ENCODE peak calls at places on chromosomes 13 and 19, in six cellular contexts. One of them, this sample, is unnamed.

GRCh38 chr13:102962430-102962829 is 103.8 kb downstream of the SLC10A2 start:
- DNase-seq in IMR-90: no peak
- DNase-seq in H9: no peak
- DNase-seq in trophoblast cell: no peak
- DNase-seq in mesenchymal stem cell: no peak
- DNase-seq in neuronal stem cell: no peak
- DNase-seq in this sample: no peak

GRCh38 chr19:39407394-39407643 is 672 bp downstream of the ZFP36 start:
- DNase-seq in mesenchymal stem cell: no peak
- DNase-seq in neuronal stem cell: no peak
- DNase-seq in trophoblast cell: no peak
- DNase-seq in IMR-90: no peak
- DNase-seq in H9: no peak
- DNase-seq in this sample: no peak

GRCh38 chr13:19178901-19179593 is 2.6 kb downstream of the TUBA3C start:
- DNase-seq in H9: no peak
- DNase-seq in neuronal stem cell: no peak
- DNase-seq in IMR-90: no peak
- DNase-seq in mesenchymal stem cell: no peak
- DNase-seq in trophoblast cell: no peak
- DNase-seq in this sample: no peak

GRCh38 chr13:46145950-46146349 is 36.0 kb downstream of the LCP1 start:
- DNase-seq in H9: no peak
- DNase-seq in neuronal stem cell: no peak
- DNase-seq in IMR-90: no peak
- DNase-seq in mesenchymal stem cell: no peak
- DNase-seq in trophoblast cell: no peak
- DNase-seq in this sample: no peak

GRCh38 chr19:39729594-39729993 is 8.2 kb downstream of the CLC start:
- DNase-seq in trophoblast cell: no peak
- DNase-seq in H9: no peak
- DNase-seq in mesenchymal stem cell: no peak
- DNase-seq in neuronal stem cell: no peak
- DNase-seq in IMR-90: no peak
- DNase-seq in this sample: no peak

GRCh38 chr19:50209131-50209530 is 5.7 kb downstream of the MYH14 start:
- DNase-seq in mesenchymal stem cell: no peak
- DNase-seq in IMR-90: no peak
- DNase-seq in trophoblast cell: no peak
- DNase-seq in neuronal stem cell: no peak
- DNase-seq in H9: no peak
- DNase-seq in this sample: no peak

GRCh38 chr19:35753634-35754364 is 3.0 kb downstream of the HSPB6 start:
- DNase-seq in trophoblast cell: no peak
- DNase-seq in H9: no peak
- DNase-seq in neuronal stem cell: no peak
- DNase-seq in mesenchymal stem cell: no peak
- DNase-seq in IMR-90: no peak
- DNase-seq in this sample: no peak

GRCh38 chr19:53868091-53868891 is 608 bp downstream of the MYADM start:
- DNase-seq in trophoblast cell: peak; percentile 58
- DNase-seq in H9: peak; percentile 66
- DNase-seq in mesenchymal stem cell: peak; percentile 76
- DNase-seq in neuronal stem cell: no peak
- DNase-seq in IMR-90: peak; percentile 42
- DNase-seq in this sample: peak; percentile 88

GRCh38 chr13:40383922-40384321 is 282.5 kb downstream of the FOXO1 start:
- DNase-seq in IMR-90: no peak
- DNase-seq in H9: no peak
- DNase-seq in trophoblast cell: no peak
- DNase-seq in neuronal stem cell: no peak
- DNase-seq in mesenchymal stem cell: no peak
- DNase-seq in this sample: no peak
- H3K23ac ChIP-seq in IMR-90: no peak overlapping the region
- H3K23ac ChIP-seq in H9: no peak overlapping the region
- H3K23ac ChIP-seq in trophoblast cell: no peak overlapping the region
- H3K23ac ChIP-seq in neuronal stem cell: no peak overlapping the region
- H3K23ac ChIP-seq in mesenchymal stem cell: no peak overlapping the region
- H3K23ac ChIP-seq in this sample: no peak overlapping the region

GRCh38 chr13:56424246-56424645 is 716.5 kb upstream of the PRR20A start:
- DNase-seq in IMR-90: no peak
- DNase-seq in trophoblast cell: no peak
- DNase-seq in mesenchymal stem cell: peak; percentile 1
- DNase-seq in H9: no peak
- DNase-seq in neuronal stem cell: no peak
- DNase-seq in this sample: no peak
- H2BK120ac ChIP-seq in IMR-90: no peak overlapping the region
- H2BK120ac ChIP-seq in trophoblast cell: no peak overlapping the region
- H2BK120ac ChIP-seq in mesenchymal stem cell: no peak overlapping the region
- H2BK120ac ChIP-seq in H9: no peak overlapping the region
- H2BK120ac ChIP-seq in neuronal stem cell: no peak overlapping the region
- H2BK120ac ChIP-seq in this sample: no peak overlapping the region

DNA sequence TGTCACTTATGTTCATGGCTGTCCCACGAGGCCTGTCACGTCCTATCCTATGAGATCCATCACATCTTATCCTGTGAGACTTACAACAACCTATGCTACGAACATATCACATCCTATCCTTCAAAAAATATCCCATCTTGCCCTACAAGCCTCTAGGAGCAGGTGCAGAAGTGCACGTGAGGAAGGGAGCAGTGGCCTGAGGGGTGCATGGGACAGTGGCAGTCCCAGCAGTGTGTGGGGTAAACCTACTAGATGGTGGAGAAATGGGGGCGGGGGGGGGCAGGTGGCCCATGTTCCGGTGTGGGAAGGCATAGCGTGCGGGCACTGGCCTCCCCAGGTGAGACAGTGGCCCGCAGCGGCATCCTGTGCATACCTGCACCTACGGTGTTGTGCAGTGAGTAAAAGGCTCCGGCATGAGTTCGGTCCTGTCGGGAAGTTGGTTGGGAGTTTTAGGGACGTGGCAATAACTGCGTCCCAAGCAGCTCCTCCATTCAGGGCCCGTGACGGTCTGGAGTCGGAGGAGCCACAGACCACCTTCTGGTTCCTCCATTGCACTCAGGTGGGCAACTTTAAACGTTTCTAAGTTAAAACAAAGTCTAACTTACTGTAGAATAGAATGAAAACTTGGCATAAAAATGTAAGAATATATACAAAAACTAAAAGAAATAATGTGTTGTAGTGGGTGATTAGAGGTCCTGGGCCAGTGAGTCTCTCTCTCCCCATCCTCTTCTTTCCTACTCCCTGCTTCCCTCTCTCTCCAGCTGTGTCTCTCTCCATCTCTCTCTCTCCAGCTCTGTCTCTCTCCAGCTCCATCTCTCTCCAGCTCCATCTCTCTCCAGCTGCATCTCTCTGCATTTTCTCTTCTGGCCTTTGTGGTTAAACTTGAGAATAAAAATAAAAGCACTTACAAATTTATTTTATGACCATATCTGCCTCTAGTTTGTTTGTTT is 42.1 kb downstream of the ATP11A start:
- DNase-seq in trophoblast cell: peak; percentile 66
- DNase-seq in IMR-90: no peak
- DNase-seq in neuronal stem cell: no peak
- DNase-seq in mesenchymal stem cell: no peak
- DNase-seq in H9: no peak
- DNase-seq in this sample: no peak
- H3K9ac ChIP-seq in trophoblast cell: no peak overlapping the region
- H3K9ac ChIP-seq in IMR-90: no peak overlapping the region
- H3K9ac ChIP-seq in neuronal stem cell: no peak overlapping the region
- H3K9ac ChIP-seq in mesenchymal stem cell: no peak overlapping the region
- H3K9ac ChIP-seq in H9: no peak overlapping the region
- H3K9ac ChIP-seq in this sample: no peak overlapping the region

GRCh38 chr19:55643003-55643732 is at the start of gene ZNF581:
- DNase-seq in neuronal stem cell: peak; percentile 73
- DNase-seq in H9: peak; percentile 71
- DNase-seq in trophoblast cell: peak; percentile 76
- DNase-seq in mesenchymal stem cell: peak; percentile 88
- DNase-seq in IMR-90: peak; percentile 78
- DNase-seq in this sample: peak; percentile 87
- H3K23ac ChIP-seq in neuronal stem cell: peak within 1 kb of the TSS; percentile 98
- H3K23ac ChIP-seq in H9: no peak within 1 kb of the TSS
- H3K23ac ChIP-seq in trophoblast cell: no peak within 1 kb of the TSS
- H3K23ac ChIP-seq in mesenchymal stem cell: peak within 1 kb of the TSS; percentile 97
- H3K23ac ChIP-seq in IMR-90: peak within 1 kb of the TSS; percentile 96
- H3K23ac ChIP-seq in this sample: peak within 1 kb of the TSS; percentile 89

DNA sequence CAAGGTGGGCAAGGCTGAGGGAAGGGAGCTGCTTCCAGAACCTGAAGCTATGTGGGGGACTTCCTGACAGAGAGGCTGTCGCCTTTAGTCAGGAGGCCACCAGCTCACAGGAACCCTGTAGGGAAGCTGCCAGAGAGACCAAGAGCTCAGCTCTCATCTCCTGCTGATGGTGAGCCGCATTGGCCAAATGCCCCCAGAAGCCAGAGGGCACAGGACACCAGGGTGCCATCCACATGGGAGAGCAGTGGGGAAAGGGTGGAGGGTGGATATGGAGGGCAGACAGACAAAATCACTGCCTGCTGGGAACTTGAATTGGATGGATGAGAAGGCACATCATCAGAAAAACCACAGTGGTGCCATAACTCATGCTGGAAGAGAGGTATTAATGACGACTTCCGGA is 36.0 kb downstream of the SERP2 start:
- DNase-seq in H9: no peak
- DNase-seq in trophoblast cell: no peak
- DNase-seq in neuronal stem cell: no peak
- DNase-seq in IMR-90: no peak
- DNase-seq in mesenchymal stem cell: no peak
- DNase-seq in this sample: no peak
- H2BK120ac ChIP-seq in H9: no peak overlapping the region
- H2BK120ac ChIP-seq in trophoblast cell: no peak overlapping the region
- H2BK120ac ChIP-seq in neuronal stem cell: peak overlapping the region; percentile 6
- H2BK120ac ChIP-seq in IMR-90: no peak overlapping the region
- H2BK120ac ChIP-seq in mesenchymal stem cell: no peak overlapping the region
- H2BK120ac ChIP-seq in this sample: no peak overlapping the region

DNA sequence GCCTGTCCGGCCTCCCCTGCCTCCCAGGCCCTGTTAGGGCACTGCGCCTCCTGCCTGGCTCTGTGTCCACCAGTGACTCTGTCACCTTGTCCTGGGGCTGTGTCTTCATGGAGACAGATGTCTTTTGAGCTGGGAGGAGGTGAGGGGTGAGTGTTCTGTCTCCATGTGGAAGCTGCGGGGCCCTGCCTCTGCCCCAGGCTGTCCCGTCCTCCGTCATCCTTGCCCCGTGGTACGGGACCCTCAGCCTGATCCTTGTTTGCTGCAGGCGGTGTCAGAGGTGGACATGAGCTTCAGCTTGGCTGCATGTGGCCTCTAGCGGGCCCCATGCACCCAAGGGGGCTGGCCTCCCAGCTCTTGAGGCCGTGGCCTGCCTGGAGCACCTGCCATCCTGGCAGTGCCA is 181.0 kb downstream of the KDM4B start:
- DNase-seq in trophoblast cell: peak; percentile 96
- DNase-seq in mesenchymal stem cell: no peak
- DNase-seq in neuronal stem cell: no peak
- DNase-seq in H9: peak; percentile 25
- DNase-seq in IMR-90: no peak
- DNase-seq in this sample: no peak
- H3K9ac ChIP-seq in trophoblast cell: no peak overlapping the region
- H3K9ac ChIP-seq in mesenchymal stem cell: no peak overlapping the region
- H3K9ac ChIP-seq in neuronal stem cell: no peak overlapping the region
- H3K9ac ChIP-seq in H9: no peak overlapping the region
- H3K9ac ChIP-seq in IMR-90: no peak overlapping the region
- H3K9ac ChIP-seq in this sample: no peak overlapping the region

DNA sequence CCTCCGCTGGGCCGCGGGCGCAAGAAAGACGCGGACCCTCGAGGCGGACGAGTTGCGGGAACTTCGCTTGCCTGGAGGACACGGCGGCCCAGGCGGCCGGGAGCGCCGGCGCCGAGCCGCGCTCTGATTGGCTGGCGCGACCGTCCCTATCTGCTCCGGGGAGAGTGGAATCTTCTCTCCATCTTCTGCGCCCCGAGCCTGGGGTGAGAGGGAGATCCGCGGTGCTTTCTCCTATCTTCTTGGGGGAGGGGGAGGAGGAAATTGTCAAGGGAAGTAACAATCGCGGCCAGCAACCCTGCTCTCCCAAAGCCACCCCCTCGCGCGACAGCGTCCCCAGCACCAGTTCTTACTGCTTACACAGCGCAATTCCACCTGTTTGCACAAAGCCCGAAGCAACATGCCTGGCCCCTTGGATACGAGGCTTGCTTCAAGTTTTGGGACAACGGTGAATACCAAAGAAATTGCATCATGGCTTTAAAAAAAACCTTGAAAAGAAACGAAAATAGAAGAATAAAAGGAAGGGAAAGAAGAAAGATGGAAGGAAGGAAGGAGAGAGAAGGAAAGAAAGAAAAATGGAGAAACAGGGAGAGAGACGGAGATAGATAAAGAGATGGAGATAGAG is 4.8 kb downstream of the SOX21 start:
- DNase-seq in neuronal stem cell: no peak
- DNase-seq in mesenchymal stem cell: no peak
- DNase-seq in IMR-90: no peak
- DNase-seq in H9: peak; percentile 77
- DNase-seq in trophoblast cell: peak; percentile 54
- DNase-seq in this sample: peak; percentile 62
- H3K23ac ChIP-seq in neuronal stem cell: no peak overlapping the region
- H3K23ac ChIP-seq in mesenchymal stem cell: no peak overlapping the region
- H3K23ac ChIP-seq in IMR-90: no peak overlapping the region
- H3K23ac ChIP-seq in H9: no peak overlapping the region
- H3K23ac ChIP-seq in trophoblast cell: no peak overlapping the region
- H3K23ac ChIP-seq in this sample: no peak overlapping the region